ENCODE peak calls at places on chromosomes 1 and 21, in ten cellular contexts. T is NCI-H2081; Y is T follicular helper cell; O is fibroblast of the conjunctiva; D is Caco-2; M is progenitor cell of endocrine pancreas; Q is activated T-helper 1 cell treated with anti-CD3 and anti-CD28 coated beads, Interleukin-12 subunit alpha, Interleukin-12 subunit beta, Interleukin-2, Interleukin-4 antibody, amounts not matched to agents 30 ng/mL and 10 ng/mL and 1 ng/mL, durations not matched to agents 14 hours and 24 hours and 36 hours; B is AG10803; P is pancreas; S is tibial nerve. G is an unnamed sample.

GRCh38 chr1:225425211-225425786 is 2.5 kb downstream of the LBR start:
- DNase-seq in M (no peak), S (no peak), O (no peak), P (no peak), T (no peak), B (peak; percentile 51), Y (no peak), D (no peak), Q (no peak), G (no peak)

GRCh38 chr1:183804916-183805734 is at the start of gene RGL1:
- DNase-seq in Q (peak; percentile 22), M (peak; percentile 32), B (peak; percentile 74), Y (no peak), O (no peak), P (peak; percentile 50), S (peak; percentile 73), D (peak; percentile 81), T (peak; percentile 76), G (peak; percentile 81)

GRCh38 chr1:175150596-175151319 is 41.8 kb downstream of the KIAA0040 start:
- DNase-seq in S (no peak), Q (no peak), O (no peak), B (peak; percentile 44), Y (no peak), D (no peak), M (no peak), T (no peak), P (no peak), G (no peak)

GRCh38 chr1:11563560-11564069 is 84.7 kb downstream of the DISP3 start:
- DNase-seq in M (no peak), P (no peak), S (no peak), Y (no peak), Q (no peak), D (no peak), T (peak; percentile 33), O (no peak), B (no peak), G (no peak)

GRCh38 chr1:206430031-206430983 is 40.0 kb upstream of the IKBKE start:
- DNase-seq in M (no peak), D (no peak), Q (no peak), T (no peak), S (no peak), Y (no peak), B (peak; percentile 85), O (no peak), P (no peak), G (no peak)

GRCh38 chr1:31460027-31460426 is 47.0 kb downstream of the SERINC2 start:
- DNase-seq in S (no peak), D (no peak), O (peak; percentile 13), T (no peak), M (no peak), B (peak; percentile 24), Q (no peak), Y (no peak), P (no peak), G (no peak)

GRCh38 chr1:24963099-24963872 is 33.2 kb upstream of the RUNX3 start:
- DNase-seq in T (no peak), S (no peak), P (no peak), Q (peak; percentile 48), B (no peak), O (no peak), M (no peak), Y (no peak), D (no peak), G (no peak)

GRCh38 chr1:248755505-248755904 is at the start of gene LYPD8:
- DNase-seq in B (no peak), Y (no peak), D (no peak), P (no peak), S (no peak), T (no peak), O (no peak), Q (no peak), M (no peak), G (no peak)

GRCh38 chr1:206010101-206010500 is 6.9 kb upstream of the RAB7B start:
- DNase-seq in Q (no peak), O (no peak), S (no peak), P (no peak), M (no peak), B (no peak), T (no peak), Y (no peak), D (no peak), G (no peak)

GRCh38 chr21:25412090-25412489 is 195.2 kb downstream of the MRPL39 start:
- DNase-seq in B (peak; percentile 3), Q (no peak), T (no peak), D (no peak), O (no peak), M (no peak), P (no peak), S (no peak), Y (no peak), G (no peak)

GRCh38 chr1:87167855-87168630 is 160.6 kb upstream of the LMO4 start:
- DNase-seq in B (no peak), D (no peak), T (no peak), Q (no peak), S (no peak), P (no peak), O (no peak), M (no peak), Y (no peak), G (no peak)